ENCODE peak calls at places on chromosomes 6 and 20, in seven cellular contexts. Z is fibroblast of lung, D is dorsolateral prefrontal cortex, N is BE2C, S is Peyer's patch, H is fibroblast of villous mesenchyme, C is tibial artery. T is an unnamed sample.

GRCh38 chr20:840858-841567 is 7.5 kb downstream of the FAM110A start:
- DNase-seq in D (no peak), Z (peak), N (no peak), S (peak), C (no peak), H (peak), T (no peak)

GRCh38 chr6:148653138-148653776 is 93.6 kb upstream of the UST start:
- DNase-seq in C (no peak), N (no peak), D (no peak), H (no peak), Z (peak), S (no peak), T (no peak)

GRCh38 chr6:88168362-88168761 is 2.2 kb upstream of the CNR1 start:
- DNase-seq in D (no peak), Z (no peak), C (no peak), S (no peak), N (no peak), H (no peak), T (no peak)

GRCh38 chr20:40568200-40568599 is 120.8 kb downstream of the MAFB start:
- DNase-seq in C (no peak), S (no peak), Z (peak), H (no peak), D (no peak), N (no peak), T (no peak)

GRCh38 chr6:16635291-16635809 is 125.9 kb downstream of the ATXN1 start:
- DNase-seq in Z (no peak), D (no peak), N (no peak), C (no peak), S (no peak), H (no peak), T (no peak)

GRCh38 chr6:70337379-70338073 is 34.6 kb upstream of the COL9A1 start:
- DNase-seq in H (no peak), D (no peak), S (no peak), C (no peak), Z (no peak), N (no peak), T (no peak)

GRCh38 chr6:31581511-31582229 is 554 bp downstream of the LTB start:
- DNase-seq in N (no peak), Z (no peak), S (no peak), H (no peak), C (no peak), D (no peak), T (no peak)

GRCh38 chr6:169370054-169370453 is 116.4 kb upstream of the THBS2 start:
- DNase-seq in C (no peak), D (no peak), H (no peak), S (no peak), N (no peak), Z (peak), T (no peak)

GRCh38 chr6:99093781-99094180 is 146.0 kb upstream of the FBXL4 start:
- DNase-seq in H (no peak), S (no peak), N (no peak), D (no peak), Z (no peak), C (no peak), T (no peak)

GRCh38 chr6:82040405-82041221 is 206.9 kb downstream of the IBTK start:
- DNase-seq in D (no peak), S (no peak), N (peak), Z (peak), C (peak), H (peak), T (peak)

GRCh38 chr6:70110128-70111022 is 192.5 kb downstream of the COL9A1 start:
- DNase-seq in N (no peak), Z (peak), D (no peak), H (no peak), C (no peak), S (no peak), T (peak)

GRCh38 chr20:23624307-23624706 is 13.4 kb downstream of the CST3 start:
- DNase-seq in Z (no peak), C (no peak), N (no peak), D (no peak), H (peak), S (no peak), T (peak)

GRCh38 chr6:72248621-72249020 is 362.3 kb downstream of the RIMS1 start:
- DNase-seq in H (no peak), Z (peak), C (no peak), S (no peak), D (no peak), N (no peak), T (no peak)

GRCh38 chr6:157159339-157159738 is 164.0 kb downstream of the TMEM242 start:
- DNase-seq in C (no peak), H (no peak), D (no peak), Z (no peak), N (no peak), S (no peak), T (no peak)

GRCh38 chr20:25076731-25077609 is 5.0 kb downstream of the VSX1 start:
- DNase-seq in Z (peak), H (peak), D (no peak), S (peak), N (no peak), C (no peak), T (peak)

GRCh38 chr6:17280552-17281090 is 540 bp upstream of the RBM24 start:
- DNase-seq in N (peak), D (peak), C (peak), S (no peak), Z (peak), H (no peak), T (peak)

GRCh38 chr6:122322824-122323223 is 76.6 kb upstream of the HSF2 start:
- DNase-seq in H (peak), N (peak), D (no peak), S (no peak), C (no peak), Z (peak), T (peak)

GRCh38 chr6:113375950-113376846 is 480.9 kb upstream of the MARCKS start:
- DNase-seq in S (no peak), Z (peak), C (no peak), D (no peak), H (no peak), N (no peak), T (peak)

GRCh38 chr6:33320315-33321181 is 3.0 kb upstream of the ZBTB22 start:
- DNase-seq in C (peak), H (peak), D (no peak), Z (peak), N (no peak), S (no peak), T (peak)

GRCh38 chr20:59684685-59685212 is 80.4 kb downstream of the PHACTR3 start:
- DNase-seq in S (no peak), C (no peak), D (no peak), Z (no peak), N (no peak), H (no peak), T (no peak)

DNA sequence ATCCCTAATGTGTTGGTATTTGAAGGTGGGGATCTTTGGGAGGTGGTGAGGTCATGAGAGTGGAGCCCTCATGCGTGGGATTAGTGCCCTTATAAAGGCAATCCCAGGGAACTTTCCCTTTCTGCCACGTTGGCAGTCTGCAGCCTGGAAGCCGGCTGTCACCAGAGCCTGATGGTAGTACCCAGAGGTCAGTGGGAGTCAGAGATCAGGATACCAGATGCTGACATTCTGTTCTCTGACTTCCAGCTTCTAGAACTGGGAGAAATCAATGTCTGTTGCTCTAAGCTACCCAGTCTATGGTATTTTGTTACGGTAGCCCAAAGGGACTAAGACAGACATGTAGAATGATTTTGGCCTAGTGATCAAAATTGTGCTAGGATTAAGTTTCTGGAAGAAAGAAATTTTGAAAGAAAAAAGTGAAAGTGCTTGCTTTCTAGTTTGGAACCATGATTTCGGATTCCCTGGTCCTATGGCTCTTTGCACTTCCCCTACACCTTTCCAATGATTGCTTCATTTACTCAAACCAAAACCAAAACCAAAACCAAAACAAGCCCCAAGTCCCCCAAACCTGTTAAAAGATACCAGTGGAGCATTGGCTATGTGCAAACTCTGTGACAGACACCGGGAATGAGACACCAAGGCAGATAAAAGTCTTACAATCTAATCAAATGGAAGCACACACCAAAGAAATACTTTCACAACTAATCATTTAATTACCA is 173.7 kb upstream of the ZNF217 start:
- DNase-seq in S (no peak), Z (no peak), C (no peak), N (no peak), H (no peak), D (no peak), T (no peak)
- H3K4me3 ChIP-seq in S (no peak), Z (no peak), C (no peak), N (no peak), H (no peak), D (no peak), T (no peak)

GRCh38 chr6:29439006-29439405 is at the start of gene OR10C1:
- DNase-seq in D (no peak), S (no peak), H (no peak), Z (no peak), N (no peak), C (no peak), T (no peak)
- H3K4me3 ChIP-seq in D (no peak), S (no peak), H (no peak), Z (no peak), N (no peak), C (no peak), T (no peak)

DNA sequence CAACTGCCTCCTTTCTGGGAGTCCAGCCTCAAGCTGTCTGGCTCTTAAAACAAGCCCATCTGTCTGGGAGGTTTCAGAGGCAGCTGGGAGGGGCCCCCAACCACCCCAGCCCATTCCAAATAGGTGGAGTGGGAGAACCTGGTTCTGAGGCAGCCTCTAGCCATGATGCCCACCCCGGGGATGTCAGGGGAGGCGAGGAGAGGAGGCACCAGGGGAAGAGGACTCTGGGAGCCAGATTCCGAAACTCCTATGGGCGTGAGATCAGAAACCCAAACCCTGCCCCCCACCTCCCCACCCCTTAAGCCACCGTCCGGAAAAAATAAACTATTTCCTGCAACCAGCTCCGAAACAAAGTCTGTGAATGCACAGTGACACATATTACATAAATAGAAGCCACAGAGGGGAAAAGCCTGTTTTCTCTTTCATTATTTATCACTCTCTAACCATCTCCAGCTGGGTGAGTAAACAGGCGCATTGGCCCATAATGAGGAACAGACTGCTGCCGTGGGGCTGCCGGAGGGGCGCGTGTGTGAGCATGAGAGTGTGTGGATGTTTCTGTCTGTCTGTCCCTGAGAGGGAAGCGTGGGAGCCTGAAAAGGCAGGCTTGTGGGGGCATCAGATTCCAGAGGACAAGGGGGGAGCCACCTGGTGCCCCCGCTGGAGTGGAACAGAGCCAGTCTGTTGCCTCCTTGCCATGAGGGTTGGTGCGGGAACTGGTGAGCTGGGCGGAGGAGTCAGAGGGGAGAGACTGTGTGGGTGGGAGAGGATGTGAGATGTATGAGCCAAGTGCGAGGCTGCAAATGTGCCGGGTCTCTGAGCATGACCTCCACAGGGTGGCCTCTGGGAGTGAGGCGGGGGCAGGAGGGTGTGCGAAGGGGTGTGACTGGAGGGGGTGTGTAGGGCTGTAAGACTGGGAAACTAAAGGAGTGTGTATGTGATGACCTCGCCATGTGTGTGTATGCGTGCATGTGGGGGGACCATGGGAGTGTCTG is 14.3 kb upstream of the FOXP4 start:
- DNase-seq in D (no peak), S (peak), H (peak), C (no peak), N (peak), Z (peak), T (peak)
- H3K4me3 ChIP-seq in D (no peak), S (peak), H (no peak), C (no peak), N (peak), Z (no peak), T (peak)

GRCh38 chr6:38192011-38192410 is 372.5 kb downstream of the ZFAND3 start:
- DNase-seq in H (no peak), N (no peak), C (no peak), S (no peak), D (no peak), Z (no peak), T (no peak)
- H3K4me3 ChIP-seq in H (no peak), N (no peak), C (no peak), S (no peak), D (no peak), Z (no peak), T (no peak)